ENCODE peak calls at places on chromosomes 7 and 10, in six cellular contexts. O, V, Y, J, Q and L are unnamed samples.
A peak's percentile ranks its signal among the peaks of the same experiment; 100 is the strongest.

GRCh38 chr7:37344886-37345579 is 103.6 kb downstream of the ELMO1 start:
- DNase-seq in Q (no peak), O (no peak), Y (no peak), V (no peak), J (no peak), L (no peak)

GRCh38 chr10:75525067-75525466 is 93.6 kb downstream of the LRMDA start:
- DNase-seq in O (no peak), Y (no peak), J (no peak), Q (no peak), V (no peak), L (no peak)

GRCh38 chr10:49035920-49036319 is 79.4 kb downstream of the VSTM4 start:
- DNase-seq in O (no peak), Y (no peak), Q (no peak), V (no peak), J (no peak), L (no peak)

GRCh38 chr10:111756541-111757061 is 427.0 kb downstream of the GPAM start:
- DNase-seq in V (peak; percentile 87), O (peak; percentile 72), Q (peak; percentile 49), J (peak; percentile 69), Y (no peak), L (peak; percentile 4)

GRCh38 chr7:132882714-132883428 is 199.0 kb downstream of the CHCHD3 start:
- DNase-seq in Y (no peak), V (no peak), J (no peak), Q (no peak), O (no peak), L (no peak)

GRCh38 chr10:47026301-47027107 is 115.3 kb downstream of the PTPN20 start:
- DNase-seq in V (no peak), O (no peak), Q (no peak), J (no peak), Y (no peak), L (no peak)

GRCh38 chr10:4372601-4373000 is 453.4 kb upstream of the AKR1E2 start:
- DNase-seq in O (peak; percentile 100), V (no peak), Q (peak; percentile 99), Y (peak; percentile 96), J (peak; percentile 100), L (peak; percentile 100)

GRCh38 chr7:100859856-100860255 is 7.3 kb upstream of the TRIP6 start:
- DNase-seq in O (no peak), Q (no peak), J (no peak), V (no peak), Y (no peak), L (no peak)

GRCh38 chr7:2968176-2968575 is 75.5 kb downstream of the CARD11 start:
- DNase-seq in Q (no peak), V (no peak), O (no peak), J (no peak), Y (no peak), L (no peak)

GRCh38 chr7:122736183-122736582 is 33.5 kb upstream of the RNF148 start:
- DNase-seq in V (no peak), Y (no peak), J (peak; percentile 6), Q (no peak), O (peak; percentile 22), L (no peak)

GRCh38 chr7:128005117-128005516 is 26.1 kb downstream of the LRRC4 start:
- DNase-seq in Y (no peak), V (no peak), O (no peak), J (no peak), Q (no peak), L (no peak)

GRCh38 chr7:46810986-46811385 is 770.9 kb downstream of the TNS3 start:
- DNase-seq in Y (no peak), O (no peak), Q (peak; percentile 61), V (no peak), J (peak; percentile 42), L (no peak)

GRCh38 chr10:15609291-15609690 is 110.4 kb downstream of the ITGA8 start:
- DNase-seq in O (no peak), Q (no peak), V (no peak), J (no peak), Y (no peak), L (no peak)

GRCh38 chr10:121615401-121615800 is 17.2 kb upstream of the FGFR2 start:
- DNase-seq in J (no peak), Y (no peak), O (no peak), V (no peak), Q (no peak), L (no peak)

GRCh38 chr10:26717476-26717875 is 20.0 kb downstream of the PDSS1 start:
- DNase-seq in J (no peak), Q (no peak), V (no peak), O (no peak), Y (no peak), L (no peak)

GRCh38 chr7:149859881-149860280 is 13.9 kb upstream of the ATP6V0E2 start:
- DNase-seq in Q (no peak), Y (no peak), V (no peak), J (no peak), O (no peak), L (no peak)

GRCh38 chr7:889391-889790 is 13.0 kb downstream of the GET4 start:
- DNase-seq in Q (no peak), J (no peak), V (no peak), Y (no peak), O (no peak), L (no peak)

GRCh38 chr7:92634125-92634710 is 44.0 kb upstream of the FAM133B start:
- DNase-seq in V (no peak), Q (peak; percentile 60), O (no peak), J (no peak), Y (no peak), L (no peak)

GRCh38 chr7:75920431-75921161 is 5.6 kb downstream of the POR start:
- DNase-seq in Y (no peak), O (peak; percentile 36), J (peak; percentile 97), V (no peak), Q (peak; percentile 29), L (no peak)

GRCh38 chr10:116084166-116084565 is 188.8 kb downstream of the GFRA1 start:
- DNase-seq in V (no peak), O (no peak), Y (no peak), J (no peak), Q (no peak), L (peak; percentile 22)

GRCh38 chr7:57225666-57226065 is 93.4 kb upstream of the ZNF479 start:
- DNase-seq in O (no peak), Y (no peak), J (no peak), Q (no peak), V (no peak), L (no peak)

GRCh38 chr7:141272417-141272816 is 198.6 kb downstream of the TMEM178B start:
- DNase-seq in O (no peak), V (peak; percentile 47), Q (no peak), J (no peak), Y (no peak), L (no peak)
- H3K4me3 ChIP-seq in O (no peak overlapping the region), V (no peak overlapping the region), Q (no peak overlapping the region), J (no peak overlapping the region), Y (no peak overlapping the region), L (no peak overlapping the region)

GRCh38 chr10:126373137-126373536 is 15.1 kb downstream of the ADAM12 start:
- DNase-seq in Q (peak; percentile 60), V (no peak), J (no peak), O (no peak), Y (peak; percentile 53), L (no peak)
- TF ChIP-seq CTCF in Q (peak; percentile 6), V (no peak), J (no peak), O (no peak), Y (peak; percentile 48), L (no peak)

GRCh38 chr10:102435529-102436233 is 3.3 kb upstream of the CUEDC2 start:
- DNase-seq in Q (peak; percentile 11), Y (no peak), V (peak; percentile 74), O (no peak), J (no peak), L (no peak)

GRCh38 chr10:102433619-102434046 is 1.3 kb upstream of the CUEDC2 start:
- DNase-seq in Q (no peak), J (no peak), V (no peak), O (no peak), Y (no peak), L (no peak)

GRCh38 chr10:102436312-102436711 is 3.9 kb upstream of the CUEDC2 start:
- DNase-seq in Q (no peak), O (no peak), V (no peak), Y (no peak), J (no peak), L (no peak)

GRCh38 chr10:102434251-102434913 is 2.0 kb upstream of the CUEDC2 start:
- DNase-seq in Q (peak; percentile 71), J (peak; percentile 81), V (no peak), Y (no peak), O (peak; percentile 65), L (no peak)

GRCh38 chr10:102435098-102435497 is 2.7 kb upstream of the CUEDC2 start:
- DNase-seq in O (no peak), J (no peak), Y (no peak), V (no peak), Q (no peak), L (no peak)
- H3K4me3 ChIP-seq in O (no peak overlapping the region), J (peak overlapping the region; percentile 41), Y (no peak overlapping the region), V (peak overlapping the region; percentile 50), Q (no peak overlapping the region), L (no peak overlapping the region)

DNA sequence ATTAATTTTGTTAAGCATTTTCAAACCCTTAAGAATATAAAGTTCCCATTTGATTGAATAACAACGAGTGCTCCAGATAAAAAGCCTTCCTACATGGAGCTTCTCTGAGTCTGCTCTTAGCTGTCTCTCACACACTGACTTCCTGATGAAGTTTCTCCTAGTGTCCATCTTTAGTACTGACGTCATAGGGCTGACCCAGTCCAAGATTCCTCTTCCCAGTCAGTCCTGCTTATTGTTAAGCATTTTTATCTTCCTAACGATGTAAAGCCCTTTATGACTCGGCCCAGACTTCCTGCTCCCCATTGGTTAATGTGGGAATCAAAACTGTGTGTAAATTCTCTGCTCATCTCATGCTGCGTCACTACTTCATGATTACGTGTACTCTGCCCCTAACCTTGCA is 398.8 kb downstream of the TFEC start:
- DNase-seq in Y (no peak), Q (peak; percentile 54), O (peak; percentile 1), J (peak; percentile 38), V (peak; percentile 28), L (no peak)
- TF ChIP-seq CTCF in Y (peak; percentile 13), Q (no peak), O (no peak), J (no peak), V (no peak), L (no peak)

GRCh38 chr7:19405546-19405945 is 260.3 kb upstream of the FERD3L start:
- DNase-seq in Q (peak; percentile 88), O (peak; percentile 81), V (no peak), J (peak; percentile 81), Y (no peak), L (peak; percentile 72)
- H3K4me3 ChIP-seq in Q (no peak overlapping the region), O (no peak overlapping the region), V (no peak overlapping the region), J (peak overlapping the region; percentile 1), Y (no peak overlapping the region), L (no peak overlapping the region)

GRCh38 chr10:13238271-13239077 is 4.3 kb upstream of the UCMA start:
- DNase-seq in V (no peak), Q (no peak), Y (no peak), O (no peak), J (no peak), L (no peak)

GRCh38 chr10:13239923-13240322 is 5.7 kb upstream of the UCMA start:
- DNase-seq in V (no peak), Q (no peak), Y (no peak), J (no peak), O (no peak), L (no peak)

DNA sequence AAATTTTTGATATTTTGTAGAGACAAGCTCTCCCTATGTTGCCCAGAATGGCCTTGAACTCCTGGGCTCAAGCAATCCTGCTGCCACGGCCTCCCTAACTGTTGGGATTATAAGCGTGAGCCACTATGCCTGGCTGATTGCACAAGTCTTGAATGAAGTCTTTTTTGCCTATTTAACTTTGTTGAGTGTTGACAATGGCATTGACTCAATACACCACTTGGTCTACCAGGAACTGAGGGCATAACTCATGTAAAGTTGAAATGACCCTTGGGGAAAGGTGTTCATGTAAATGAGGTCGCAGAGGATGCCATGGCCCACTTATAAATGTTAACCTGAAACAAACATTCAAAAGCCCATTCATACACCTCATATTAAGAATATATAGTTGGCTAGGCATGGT is 7.4 kb upstream of the UCMA start:
- DNase-seq in V (no peak), J (no peak), O (no peak), Y (no peak), Q (no peak), L (no peak)
- TF ChIP-seq CTCF in V (no peak), J (no peak), O (no peak), Y (no peak), Q (no peak), L (no peak)